ENCODE peak calls at places on chromosomes 4 and X, in seven cellular contexts. T is WERI-Rb-1; F is A549; C is sigmoid colon; B is CD4-positive, alpha-beta T cell; V is T-helper 17 cell; R is adipocyte. M is an unnamed sample. For H3K9me3, the result is how much of the 10 kb centered on the place peaks cover.

GRCh38 chr4:45036677-45037076 is 310.3 kb upstream of the GNPDA2 start:
- DNase-seq in T (peak), F (no peak), C (no peak), B (no peak), V (no peak), R (no peak), M (no peak)

GRCh38 chr4:94995684-94996394 is 238.1 kb downstream of the BMPR1B start:
- DNase-seq in T (no peak), F (no peak), C (no peak), B (no peak), V (no peak), R (peak), M (no peak)

GRCh38 chr4:142405021-142405991 is 440.8 kb downstream of the INPP4B start:
- DNase-seq in T (peak), F (peak), C (peak), B (peak), V (peak), R (peak), M (no peak)

GRCh38 chr4:188336891-188337290 is 197.7 kb downstream of the TRIML1 start:
- DNase-seq in T (no peak), F (no peak), C (no peak), B (no peak), V (no peak), R (no peak), M (no peak)

GRCh38 chrX:29541038-29541437 is 674.3 kb upstream of the MAGEB2 start:
- DNase-seq in T (no peak), F (no peak), C (no peak), B (no peak), V (no peak), R (no peak), M (no peak)

GRCh38 chr4:181960384-181960783 is 282.8 kb upstream of the TENM3 start:
- DNase-seq in T (no peak), F (no peak), C (no peak), B (no peak), V (no peak), R (peak), M (no peak)

GRCh38 chrX:41670108-41670507 is 18.7 kb upstream of the GPR34 start:
- DNase-seq in T (no peak), F (no peak), C (no peak), B (no peak), V (no peak), R (no peak), M (no peak)

GRCh38 chr4:35138449-35138848 is 1105.9 kb downstream of the ARAP2 start:
- DNase-seq in T (no peak), F (no peak), C (no peak), B (no peak), V (no peak), R (no peak), M (no peak)

GRCh38 chr4:174933083-174933482 is 14.9 kb downstream of the ADAM29 start:
- DNase-seq in T (no peak), F (no peak), C (no peak), B (no peak), V (no peak), R (no peak), M (no peak)

GRCh38 chrX:14676431-14676830 is 147.1 kb downstream of the GLRA2 start:
- DNase-seq in T (no peak), F (no peak), C (no peak), B (no peak), V (no peak), R (peak), M (no peak)

GRCh38 chr4:15234585-15235126 is 193.2 kb upstream of the C1QTNF7 start:
- DNase-seq in T (no peak), F (no peak), C (no peak), B (no peak), V (no peak), R (peak), M (no peak)

GRCh38 chrX:48520976-48521352 is 644 bp upstream of the EBP start:
- DNase-seq in T (no peak), F (no peak), C (no peak), B (no peak), V (no peak), R (no peak), M (no peak)

GRCh38 chr4:150656882-150657281 is 74.9 kb downstream of the MAB21L2 start:
- DNase-seq in T (no peak), F (no peak), C (no peak), B (no peak), V (no peak), R (no peak), M (no peak)

GRCh38 chr4:116512552-116512951 is 572.8 kb downstream of the TRAM1L1 start:
- DNase-seq in T (no peak), F (no peak), C (no peak), B (no peak), V (no peak), R (no peak), M (no peak)

GRCh38 chr4:123323998-123324397 is 72.6 kb upstream of the SPRY1 start:
- DNase-seq in T (no peak), F (no peak), C (no peak), B (no peak), V (no peak), R (no peak), M (no peak)

GRCh38 chr4:123325241-123325681 is 71.3 kb upstream of the SPRY1 start:
- DNase-seq in T (no peak), F (no peak), C (no peak), B (no peak), V (no peak), R (peak), M (no peak)

GRCh38 chr4:123327346-123327745 is 69.2 kb upstream of the SPRY1 start:
- DNase-seq in T (no peak), F (no peak), C (no peak), B (no peak), V (no peak), R (no peak), M (no peak)

GRCh38 chr4:123327846-123328447 is 68.6 kb upstream of the SPRY1 start:
- DNase-seq in T (no peak), F (no peak), C (no peak), B (no peak), V (no peak), R (no peak), M (no peak)
- H3K9me3 ChIP-seq in T (under half), F (under half), C (under half), B (under half), V (under half), R (under half), M (under half)

GRCh38 chr4:19698961-19699360 is 552.7 kb upstream of the SLIT2 start:
- DNase-seq in T (no peak), F (no peak), C (no peak), B (no peak), V (no peak), R (no peak), M (no peak)

GRCh38 chr4:19689511-19689910 is 562.2 kb upstream of the SLIT2 start:
- DNase-seq in T (no peak), F (no peak), C (no peak), B (no peak), V (no peak), R (peak), M (no peak)

GRCh38 chr4:19694829-19695228 is 556.9 kb upstream of the SLIT2 start:
- DNase-seq in T (no peak), F (no peak), C (no peak), B (no peak), V (no peak), R (no peak), M (no peak)

DNA sequence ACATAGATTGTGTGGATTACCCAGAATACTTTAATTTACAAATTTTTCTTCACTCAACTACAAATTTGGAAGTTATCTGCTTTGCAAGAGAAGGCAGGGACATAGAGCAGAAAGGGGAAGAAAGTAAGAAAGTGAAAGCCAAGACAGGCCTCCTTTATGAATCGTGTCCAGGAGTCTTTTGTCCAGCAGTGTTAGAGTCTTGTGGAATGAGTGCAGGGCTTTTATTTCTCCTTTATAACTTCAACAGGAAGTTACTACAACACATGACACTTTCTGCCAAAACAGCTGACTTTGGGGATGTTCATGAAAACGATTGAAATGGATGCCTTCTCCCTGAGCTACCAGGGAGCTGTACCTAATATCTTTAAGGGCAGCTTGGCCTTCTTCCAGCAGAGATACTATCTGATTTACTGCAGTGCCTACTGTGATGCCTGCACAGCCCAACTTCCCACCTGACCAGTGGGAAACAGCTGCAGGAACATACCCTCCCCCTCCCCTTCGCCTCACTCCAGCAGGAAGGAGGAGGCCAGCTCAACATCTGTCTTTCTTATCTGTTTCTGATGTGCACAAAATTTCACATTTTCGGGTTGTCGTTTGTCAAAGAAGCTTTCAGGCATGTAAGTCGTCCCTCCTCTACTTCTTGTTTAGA is 557.6 kb upstream of the SLIT2 start:
- DNase-seq in T (no peak), F (no peak), C (no peak), B (no peak), V (no peak), R (no peak), M (no peak)
- H3K9me3 ChIP-seq in T (under half), F (under half), C (under half), B (under half), V (under half), R (under half), M (under half)

GRCh38 chrX:144918936-144919335 is 328.4 kb upstream of the SPANXN1 start:
- DNase-seq in T (no peak), F (no peak), C (no peak), B (no peak), V (no peak), R (no peak), M (no peak)

GRCh38 chrX:144916785-144917184 is 330.5 kb upstream of the SPANXN1 start:
- DNase-seq in T (no peak), F (no peak), C (no peak), B (no peak), V (no peak), R (no peak), M (no peak)
- H3K9me3 ChIP-seq in T (under half), F (under half), C (under half), B (under half), V (under half), R (under half), M (under half)

GRCh38 chrX:1294301-1295067 is 25.9 kb downstream of the CSF2RA start:
- DNase-seq in T (no peak), F (no peak), C (no peak), B (no peak), V (no peak), R (no peak), M (no peak)

GRCh38 chrX:1291110-1291740 is 22.6 kb downstream of the CSF2RA start:
- DNase-seq in T (no peak), F (no peak), C (no peak), B (no peak), V (no peak), R (no peak), M (no peak)

GRCh38 chrX:1295550-1295949 is 26.9 kb downstream of the CSF2RA start:
- DNase-seq in T (no peak), F (no peak), C (no peak), B (no peak), V (no peak), R (no peak), M (no peak)

GRCh38 chrX:1289535-1289934 is 20.9 kb downstream of the CSF2RA start:
- DNase-seq in T (no peak), F (no peak), C (no peak), B (no peak), V (no peak), R (no peak), M (no peak)

DNA sequence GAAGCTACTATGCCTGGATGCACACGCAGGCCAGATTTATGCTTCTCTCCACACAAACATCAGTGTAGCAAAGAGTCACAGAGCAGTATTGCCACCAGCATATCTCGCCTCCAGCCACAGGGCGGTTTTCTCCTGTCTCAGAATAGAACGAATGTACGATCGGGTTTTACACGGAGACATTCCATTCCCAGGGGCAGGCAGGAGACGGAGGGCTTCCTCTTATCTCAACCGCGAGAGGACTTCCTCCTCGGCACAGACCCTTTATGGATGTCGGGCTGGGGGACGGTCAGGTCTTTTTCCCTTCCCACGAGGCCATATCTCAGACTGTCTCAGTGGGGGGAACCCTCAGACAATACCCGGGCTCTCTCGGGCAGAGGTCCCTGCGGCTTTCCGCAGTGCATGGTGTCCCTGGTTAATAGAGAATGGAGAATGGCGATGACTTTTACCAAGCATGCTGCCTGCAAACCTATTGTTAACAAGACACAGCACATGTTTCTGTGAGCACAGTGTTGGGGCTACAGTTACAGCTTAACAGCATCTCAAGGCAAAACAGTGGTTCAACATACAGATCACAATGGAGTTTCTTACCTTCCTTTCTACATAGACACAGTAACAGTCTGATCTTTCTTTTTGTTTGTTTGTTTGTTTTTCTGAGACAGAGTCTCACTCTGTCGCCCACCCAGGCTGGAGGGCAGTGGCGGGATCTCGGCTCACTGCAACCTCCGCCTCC is 24.1 kb downstream of the CSF2RA start:
- DNase-seq in T (no peak), F (no peak), C (no peak), B (no peak), V (no peak), R (no peak), M (no peak)
- H3K9me3 ChIP-seq in T (under half), F (under half), C (under half), B (under half), V (under half), R (under half), M (under half)

GRCh38 chr4:374298-375160 is 36.9 kb downstream of the ZNF141 start:
- DNase-seq in T (no peak), F (no peak), C (no peak), B (no peak), V (no peak), R (no peak), M (no peak)
- H3K9me3 ChIP-seq in T (half or more), F (half or more), C (under half), B (half or more), V (half or more), R (half or more), M (half or more)

GRCh38 chrX:2220829-2221567 is 279.8 kb downstream of the DHRSX start:
- DNase-seq in T (no peak), F (no peak), C (no peak), B (no peak), V (no peak), R (no peak), M (no peak)
- H3K9me3 ChIP-seq in T (under half), F (under half), C (under half), B (half or more), V (under half), R (under half), M (half or more)

GRCh38 chr4:25223770-25224375 is 10.0 kb upstream of the PI4K2B start:
- DNase-seq in T (no peak), F (no peak), C (no peak), B (no peak), V (no peak), R (peak), M (no peak)
- H3K9me3 ChIP-seq in T (under half), F (under half), C (under half), B (half or more), V (under half), R (under half), M (under half)

GRCh38 chr4:766559-767283 is 59.2 kb downstream of the CPLX1 start:
- DNase-seq in T (no peak), F (no peak), C (no peak), B (no peak), V (no peak), R (no peak), M (no peak)
- H3K9me3 ChIP-seq in T (under half), F (under half), C (under half), B (under half), V (under half), R (under half), M (under half)

DNA sequence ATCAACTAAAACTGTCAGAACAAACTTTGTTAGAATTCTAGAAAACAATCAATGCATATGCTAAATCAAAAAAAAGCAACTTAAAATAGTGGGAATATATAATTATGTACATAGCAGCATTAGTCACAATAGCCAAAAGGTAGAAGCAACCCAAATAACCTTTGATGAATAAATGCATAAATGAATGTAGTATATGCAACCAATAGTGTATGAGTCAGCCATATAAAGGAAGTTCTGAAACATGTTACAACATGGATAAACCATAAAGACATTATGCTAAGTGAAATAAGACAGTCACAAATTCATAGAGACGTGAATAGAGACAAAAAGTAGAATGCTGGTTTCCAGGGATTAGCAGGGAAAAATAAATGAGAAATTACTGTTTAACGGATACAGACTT is 762.8 kb upstream of the INTU start:
- DNase-seq in T (no peak), F (no peak), C (no peak), B (no peak), V (no peak), R (no peak), M (no peak)
- H3K9me3 ChIP-seq in T (under half), F (under half), C (under half), B (under half), V (under half), R (under half), M (under half)

M was measured in esophagus squamous epithelium.